ENCODE peak calls at places on chromosome 14, in four cellular contexts. J is aorta, O is pancreas, T is heart left ventricle. U is an unnamed sample.
A peak's percentile ranks its signal among the peaks of the same experiment; 100 is the strongest.

GRCh38 chr14:22737052-22737451 is 29.4 kb upstream of the OXA1L start:
- DNase-seq in J (no peak), O (no peak), T (no peak), U (no peak)

GRCh38 chr14:22565391-22565945 is 23.6 kb downstream of the DAD1 start:
- DNase-seq in J (no peak), O (no peak), T (no peak), U (no peak)

GRCh38 chr14:91244501-91244901 is at the start of gene GPR68:
- DNase-seq in J (peak; percentile 79), O (no peak), T (peak; percentile 46), U (no peak)

GRCh38 chr14:68703093-68703492 is 89.8 kb downstream of the ZFP36L1 start:
- DNase-seq in J (no peak), O (no peak), T (no peak), U (no peak)

GRCh38 chr14:74945261-74945851 is 10.0 kb downstream of the PGF start:
- DNase-seq in J (peak; percentile 79), O (no peak), T (no peak), U (no peak)

GRCh38 chr14:34425095-34425851 is 36.8 kb downstream of the SPTSSA start:
- DNase-seq in J (no peak), O (no peak), T (no peak), U (no peak)

GRCh38 chr14:20516921-20517320 is 11.6 kb downstream of the RNASE10 start:
- DNase-seq in J (no peak), O (no peak), T (no peak), U (no peak)

GRCh38 chr14:25042362-25043299 is 7.3 kb downstream of the STXBP6 start:
- DNase-seq in J (no peak), O (no peak), T (no peak), U (no peak)

GRCh38 chr14:92726135-92726932 is 22.1 kb downstream of the LGMN start:
- DNase-seq in J (peak; percentile 83), O (peak; percentile 45), T (peak; percentile 75), U (peak; percentile 89)

GRCh38 chr14:64701660-64702059 is 2.6 kb upstream of the PLEKHG3 start:
- DNase-seq in J (no peak), O (no peak), T (peak; percentile 3), U (no peak)

GRCh38 chr14:68278568-68279436 is 459.2 kb downstream of the RAD51B start:
- DNase-seq in J (no peak), O (no peak), T (no peak), U (no peak)

GRCh38 chr14:54681819-54682261 is 114.9 kb downstream of the SAMD4A start:
- DNase-seq in J (no peak), O (no peak), T (no peak), U (no peak)

GRCh38 chr14:93897476-93897845 is 29.7 kb upstream of the FAM181A start:
- DNase-seq in J (no peak), O (no peak), T (no peak), U (no peak)
- H3K27me3 ChIP-seq in J (no peaks in the 10 kb centered on the region), O (no peaks in the 10 kb centered on the region), T (peaks cover 2% of the 10 kb centered on the region), U (peaks cover 4% of the 10 kb centered on the region)

GRCh38 chr14:105563347-105563737 is 37.0 kb downstream of the TMEM121 start:
- DNase-seq in J (no peak), O (no peak), T (no peak), U (no peak)
- H3K27me3 ChIP-seq in J (no peaks in the 10 kb centered on the region), O (no peaks in the 10 kb centered on the region), T (no peaks in the 10 kb centered on the region), U (no peaks in the 10 kb centered on the region)

DNA sequence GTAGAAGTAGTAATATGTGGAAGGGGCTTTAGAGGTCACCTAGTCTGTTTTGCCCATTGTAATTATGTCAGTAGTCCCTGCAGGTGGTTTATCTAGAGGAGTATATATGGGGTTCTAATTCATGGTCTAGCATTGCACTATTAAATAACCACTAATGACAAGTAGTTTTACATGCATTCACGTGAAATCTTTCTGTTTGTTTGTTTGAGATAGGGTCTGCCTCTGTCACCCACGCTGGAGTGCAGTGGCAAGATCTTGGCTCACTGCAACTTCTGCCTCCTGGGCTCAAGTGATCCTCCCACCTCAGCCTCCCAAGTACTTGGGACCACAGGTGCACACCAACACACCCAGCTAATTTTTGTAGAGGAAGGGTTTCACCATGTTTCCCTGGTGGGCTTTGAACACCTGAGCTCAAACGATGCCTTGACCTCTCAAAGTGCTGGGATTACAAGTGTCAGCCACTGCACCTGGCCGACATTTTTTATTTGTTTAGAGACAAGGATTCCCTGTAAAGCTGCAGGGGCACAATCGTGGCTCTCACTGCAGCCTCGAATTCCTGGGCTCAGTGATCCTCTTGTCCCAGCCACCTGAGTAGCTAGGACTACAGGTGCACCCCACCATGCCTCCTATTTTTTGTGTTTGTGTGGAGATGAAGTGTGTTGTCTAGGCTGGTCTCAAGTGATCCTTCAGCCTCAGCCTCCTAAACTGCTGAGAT is 12.0 kb upstream of the PSEN1 start:
- DNase-seq in J (no peak), O (no peak), T (no peak), U (no peak)
- H3K27me3 ChIP-seq in J (no peaks in the 10 kb centered on the region), O (no peaks in the 10 kb centered on the region), T (no peaks in the 10 kb centered on the region), U (no peaks in the 10 kb centered on the region)

DNA sequence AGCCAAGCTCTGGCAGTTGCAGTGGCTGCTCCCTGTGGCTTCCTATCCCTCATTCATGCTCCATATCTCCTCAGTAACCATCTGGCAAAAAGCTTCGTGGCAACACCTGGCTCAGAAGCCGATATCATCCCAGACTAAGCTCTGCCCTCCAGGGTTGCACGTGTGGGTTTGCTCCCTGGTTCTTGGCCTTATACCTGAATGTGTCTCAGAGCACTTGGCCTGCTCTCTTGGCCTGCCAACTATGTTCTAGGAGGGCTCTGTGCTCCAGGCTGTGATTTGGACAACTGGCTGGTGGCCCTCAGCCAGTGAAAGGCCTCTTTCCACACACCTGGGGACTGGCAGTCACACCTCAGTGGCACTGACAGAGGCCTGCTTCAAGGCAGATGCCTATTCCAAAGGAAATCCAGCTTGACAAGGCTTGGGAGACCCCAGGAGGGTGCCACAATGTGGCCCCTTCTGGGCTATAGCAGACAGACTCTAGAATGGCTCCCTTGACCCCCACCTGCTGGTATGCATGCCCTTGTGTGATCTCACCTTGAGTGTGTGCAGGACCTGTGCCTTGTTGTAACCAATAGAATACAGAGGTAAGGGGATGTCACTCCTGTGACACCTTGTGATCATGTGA is 10.5 kb downstream of the PLD4 start:
- DNase-seq in J (no peak), O (peak; percentile 63), T (peak; percentile 17), U (no peak)
- H3K27me3 ChIP-seq in J (no peaks in the 10 kb centered on the region), O (no peaks in the 10 kb centered on the region), T (peaks cover 5% of the 10 kb centered on the region), U (peaks cover 6% of the 10 kb centered on the region)

GRCh38 chr14:100587763-100588411 is 670 bp upstream of the BEGAIN start:
- DNase-seq in J (peak; percentile 61), O (no peak), T (peak; percentile 23), U (peak; percentile 16)

GRCh38 chr14:100589760-100590469 is 2.7 kb upstream of the BEGAIN start:
- DNase-seq in J (peak; percentile 28), O (no peak), T (no peak), U (peak; percentile 13)

GRCh38 chr14:100587248-100587762 is at the start of gene BEGAIN:
- DNase-seq in J (peak; percentile 53), O (no peak), T (peak; percentile 10), U (no peak)

GRCh38 chr14:100589071-100589759 is 2.0 kb upstream of the BEGAIN start:
- DNase-seq in J (peak; percentile 55), O (no peak), T (peak; percentile 9), U (no peak)

GRCh38 chr14:100588671-100589070 is 1.5 kb upstream of the BEGAIN start:
- DNase-seq in J (peak; percentile 39), O (no peak), T (peak; percentile 10), U (peak; percentile 29)
- H3K27me3 ChIP-seq in J (no peaks in the 10 kb centered on the region), O (no peaks in the 10 kb centered on the region), T (peaks cover 61% of the 10 kb centered on the region), U (peaks cover 53% of the 10 kb centered on the region)

DNA sequence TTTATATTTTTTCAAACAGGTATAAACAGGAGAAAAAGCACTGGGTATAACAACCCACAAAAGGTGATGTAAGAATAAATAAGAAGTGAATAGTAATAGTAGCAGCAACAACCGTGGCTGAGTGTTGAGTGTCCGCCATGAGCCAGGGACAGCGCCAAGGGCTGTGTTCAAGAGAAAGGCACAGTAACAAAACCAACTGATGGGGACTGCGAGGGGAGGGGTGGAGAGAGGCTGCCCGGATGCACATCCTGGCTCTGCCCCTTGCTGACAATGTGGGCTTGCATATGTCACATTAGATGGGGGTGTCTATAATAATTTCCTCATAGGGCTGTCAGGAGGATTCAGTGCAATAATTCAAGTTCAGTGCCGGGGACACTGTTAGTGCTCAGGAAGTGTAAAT is 912.4 kb downstream of the VRK1 start:
- DNase-seq in J (no peak), O (no peak), T (no peak), U (no peak)
- H3K27me3 ChIP-seq in J (no peaks in the 10 kb centered on the region), O (no peaks in the 10 kb centered on the region), T (no peaks in the 10 kb centered on the region), U (no peaks in the 10 kb centered on the region)

GRCh38 chr14:39272918-39273317 is 39.2 kb downstream of the MIA2 start:
- DNase-seq in J (no peak), O (no peak), T (no peak), U (no peak)

GRCh38 chr14:39276005-39276404 is 42.3 kb downstream of the MIA2 start:
- DNase-seq in J (no peak), O (no peak), T (no peak), U (no peak)

GRCh38 chr14:39279515-39279914 is 45.8 kb downstream of the MIA2 start:
- DNase-seq in J (no peak), O (no peak), T (no peak), U (no peak)

GRCh38 chr14:39275395-39275794 is 41.7 kb downstream of the MIA2 start:
- DNase-seq in J (no peak), O (no peak), T (no peak), U (no peak)

DNA sequence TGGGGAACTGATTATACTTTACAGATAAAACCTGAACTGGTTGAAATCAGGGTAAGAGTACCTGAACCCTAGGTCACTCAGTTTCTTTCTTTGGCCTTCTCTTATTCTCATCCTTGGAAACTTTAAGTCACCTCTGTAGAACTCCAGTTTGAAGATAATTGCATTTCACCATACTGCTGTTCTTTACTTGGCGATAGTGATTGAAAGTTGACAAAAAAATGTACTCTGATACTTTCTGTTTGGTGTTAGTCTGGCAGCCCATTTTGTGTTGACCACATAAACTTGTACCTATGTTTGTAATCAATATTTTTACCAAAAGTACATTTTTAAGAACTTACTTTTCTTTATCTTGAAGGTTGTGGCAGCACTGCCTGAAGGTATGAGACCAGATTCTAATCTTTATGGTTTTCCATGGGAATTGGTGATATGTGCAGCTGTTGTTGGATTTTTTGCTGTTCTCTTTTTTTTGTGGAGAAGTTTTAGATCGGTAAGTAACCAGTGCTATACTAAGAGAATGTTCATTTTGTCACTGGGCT is 42.9 kb downstream of the MIA2 start:
- DNase-seq in J (no peak), O (no peak), T (no peak), U (no peak)
- H3K27me3 ChIP-seq in J (no peaks in the 10 kb centered on the region), O (no peaks in the 10 kb centered on the region), T (no peaks in the 10 kb centered on the region), U (no peaks in the 10 kb centered on the region)

DNA sequence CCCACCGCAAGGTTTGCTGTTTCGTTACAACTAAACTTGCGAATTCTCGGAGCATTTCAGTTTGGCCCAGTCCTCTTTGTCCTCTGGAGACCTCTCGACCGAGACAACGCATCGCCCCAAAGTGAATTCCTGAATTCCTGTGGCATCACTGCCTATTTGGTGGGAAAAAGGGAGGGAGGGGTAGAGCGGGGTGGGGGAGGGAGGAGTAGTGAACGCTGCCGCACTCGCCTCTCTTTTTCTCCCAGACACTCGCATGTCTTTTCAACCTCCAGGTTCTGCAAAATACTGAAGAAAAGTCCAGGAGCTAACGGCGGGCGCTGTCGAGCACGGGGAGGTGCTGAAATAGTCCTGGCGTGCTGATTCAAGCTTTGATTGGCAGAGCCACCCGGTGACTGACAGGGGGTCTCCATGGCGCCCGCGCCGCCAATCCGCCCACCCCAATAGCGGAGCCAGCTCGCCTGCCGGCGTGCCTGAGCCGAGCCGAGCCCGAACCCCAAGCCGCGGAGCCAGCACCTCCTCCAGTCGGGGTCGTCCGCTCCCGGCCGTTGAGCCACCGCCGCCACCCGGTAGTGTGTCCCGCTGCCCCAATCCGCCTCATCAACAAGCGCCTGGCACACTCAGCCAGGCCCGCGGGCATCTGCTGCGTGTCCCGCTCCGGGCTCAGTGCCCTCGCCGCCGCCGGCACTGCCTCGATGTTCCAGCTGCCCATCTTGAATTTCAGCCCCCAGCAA is at the start of gene SIX6:
- DNase-seq in J (peak; percentile 77), O (no peak), T (no peak), U (no peak)
- H3K27me3 ChIP-seq in J (peaks cover 2% of the 10 kb centered on the region), O (peaks cover 10% of the 10 kb centered on the region), T (peaks cover 100% of the 10 kb centered on the region), U (peaks cover 100% of the 10 kb centered on the region)

U was measured in lower lobe of right lung.